ENCODE peak calls at places on chromosome 15, in seven cellular contexts. C, M, S, R, V, G and U are unnamed samples.
A peak's percentile ranks its signal among the peaks of the same experiment; 100 is the strongest.

GRCh38 chr15:36643551-36643950 is 64.1 kb downstream of the CDIN1 start:
- DNase-seq in C (peak; percentile 53), M (peak; percentile 5), S (peak; percentile 12), R (no peak), V (no peak), G (no peak), U (peak; percentile 68)

GRCh38 chr15:99059010-99059981 is 45.6 kb upstream of the SYNM start:
- DNase-seq in C (peak; percentile 61), M (peak; percentile 84), S (peak; percentile 93), R (peak; percentile 85), V (peak; percentile 85), G (peak; percentile 67), U (peak; percentile 52)

GRCh38 chr15:40843885-40844542 is at the start of gene SPINT1:
- DNase-seq in C (no peak), M (no peak), S (peak; percentile 74), R (no peak), V (no peak), G (peak; percentile 75), U (no peak)

GRCh38 chr15:74817370-74817737 is 4.7 kb downstream of the LMAN1L start:
- DNase-seq in C (peak; percentile 5), M (no peak), S (peak; percentile 33), R (peak; percentile 47), V (peak; percentile 85), G (no peak), U (no peak)

GRCh38 chr15:43527016-43527801 is 9.8 kb downstream of the MAP1A start:
- DNase-seq in C (no peak), M (no peak), S (no peak), R (no peak), V (no peak), G (no peak), U (no peak)

GRCh38 chr15:77579498-77580188 is 53.1 kb downstream of the LINGO1 start:
- DNase-seq in C (no peak), M (no peak), S (no peak), R (no peak), V (no peak), G (no peak), U (no peak)

GRCh38 chr15:37007301-37007700 is 93.0 kb downstream of the MEIS2 start:
- DNase-seq in C (no peak), M (no peak), S (no peak), R (no peak), V (no peak), G (no peak), U (no peak)

GRCh38 chr15:100124936-100125626 is 216.7 kb downstream of the ADAMTS17 start:
- DNase-seq in C (no peak), M (no peak), S (no peak), R (no peak), V (no peak), G (no peak), U (no peak)

GRCh38 chr15:88872706-88873105 is 22.6 kb downstream of the HAPLN3 start:
- DNase-seq in C (no peak), M (no peak), S (no peak), R (no peak), V (no peak), G (no peak), U (no peak)

GRCh38 chr15:51076898-51077564 is 17.7 kb downstream of the TNFAIP8L3 start:
- DNase-seq in C (peak; percentile 30), M (no peak), S (no peak), R (peak; percentile 31), V (peak; percentile 62), G (peak; percentile 34), U (peak; percentile 75)

GRCh38 chr15:41483115-41483514 is 10.6 kb upstream of the ITPKA start:
- DNase-seq in C (no peak), M (no peak), S (no peak), R (no peak), V (no peak), G (no peak), U (no peak)

GRCh38 chr15:60548101-60548500 is 69.2 kb upstream of the ICE2 start:
- DNase-seq in C (no peak), M (no peak), S (no peak), R (no peak), V (no peak), G (no peak), U (no peak)

GRCh38 chr15:98729446-98730042 is 81.2 kb downstream of the IGF1R start:
- DNase-seq in C (no peak), M (no peak), S (peak; percentile 37), R (peak; percentile 71), V (peak; percentile 78), G (no peak), U (no peak)

GRCh38 chr15:100383302-100384107 is 41.7 kb upstream of the ADAMTS17 start:
- DNase-seq in C (peak; percentile 9), M (peak; percentile 39), S (peak; percentile 45), R (no peak), V (no peak), G (no peak), U (no peak)

GRCh38 chr15:29693225-29693624 is 129.0 kb downstream of the TJP1 start:
- DNase-seq in C (no peak), M (no peak), S (no peak), R (no peak), V (no peak), G (no peak), U (no peak)

GRCh38 chr15:25909325-25909724 is 46.2 kb upstream of the ATP10A start:
- DNase-seq in C (no peak), M (no peak), S (no peak), R (no peak), V (no peak), G (no peak), U (no peak)

GRCh38 chr15:42064271-42064670 is 30.1 kb downstream of the PLA2G4D start:
- DNase-seq in C (no peak), M (no peak), S (no peak), R (no peak), V (no peak), G (no peak), U (no peak)

GRCh38 chr15:93159892-93160398 is 70.9 kb upstream of the RGMA start:
- DNase-seq in C (no peak), M (no peak), S (no peak), R (no peak), V (no peak), G (no peak), U (no peak)

DNA sequence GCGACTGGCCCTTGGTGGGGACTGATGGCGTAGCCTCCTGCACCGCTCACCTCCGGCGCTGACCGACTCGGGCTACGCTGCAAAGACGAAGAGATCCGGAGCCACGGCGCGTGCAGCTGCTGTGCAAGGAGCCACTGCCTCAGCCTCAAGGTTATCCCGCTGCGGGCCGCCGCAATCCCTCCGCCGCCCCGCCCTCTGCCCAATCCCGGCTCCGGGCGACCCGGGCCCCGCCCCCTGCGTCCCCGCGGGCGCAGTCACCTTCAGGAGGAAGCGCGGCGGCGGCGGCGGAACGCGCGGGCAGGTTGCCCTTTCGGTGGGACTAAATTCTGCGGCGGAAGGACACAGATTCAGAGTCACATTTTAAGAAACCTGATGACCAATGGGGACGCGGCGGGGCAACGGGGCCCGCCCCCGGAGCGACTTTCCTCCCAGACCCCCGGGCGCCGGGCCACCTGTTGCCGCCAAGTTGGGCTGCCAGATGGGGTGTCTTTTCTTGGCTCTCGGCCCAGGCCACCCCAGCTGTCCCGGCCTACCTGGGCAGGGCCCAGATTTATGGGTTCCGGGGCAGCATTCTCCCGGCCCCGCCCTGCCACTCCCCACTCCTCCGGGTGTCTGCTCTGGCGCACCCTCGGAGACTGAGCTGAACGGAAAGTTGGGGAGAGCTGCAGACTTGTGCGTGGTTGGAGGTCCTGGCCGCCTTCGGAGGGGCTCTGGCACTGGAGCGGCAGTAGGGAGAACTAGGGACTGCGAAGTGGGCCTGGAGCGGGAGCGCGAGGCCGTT is at the start of gene PKM:
- DNase-seq in C (peak; percentile 95), M (peak; percentile 93), S (peak; percentile 99), R (peak; percentile 97), V (peak; percentile 98), G (peak; percentile 98), U (peak; percentile 90)
- TF ChIP-seq CTCF in C (no peak), M (no peak), S (no peak), R (no peak), V (no peak), G (no peak), U (no peak)

GRCh38 chr15:59250249-59250648 is 43.6 kb downstream of the LDHAL6B start:
- DNase-seq in C (no peak), M (no peak), S (no peak), R (no peak), V (no peak), G (no peak), U (no peak)

GRCh38 chr15:59251001-59251845 is 44.6 kb downstream of the LDHAL6B start:
- DNase-seq in C (no peak), M (no peak), S (no peak), R (no peak), V (no peak), G (no peak), U (no peak)

GRCh38 chr15:59255647-59256380 is 49.2 kb downstream of the LDHAL6B start:
- DNase-seq in C (peak; percentile 22), M (peak; percentile 95), S (no peak), R (no peak), V (no peak), G (no peak), U (no peak)

GRCh38 chr15:59249816-59250215 is 43.2 kb downstream of the LDHAL6B start:
- DNase-seq in C (no peak), M (no peak), S (no peak), R (no peak), V (no peak), G (no peak), U (no peak)

DNA sequence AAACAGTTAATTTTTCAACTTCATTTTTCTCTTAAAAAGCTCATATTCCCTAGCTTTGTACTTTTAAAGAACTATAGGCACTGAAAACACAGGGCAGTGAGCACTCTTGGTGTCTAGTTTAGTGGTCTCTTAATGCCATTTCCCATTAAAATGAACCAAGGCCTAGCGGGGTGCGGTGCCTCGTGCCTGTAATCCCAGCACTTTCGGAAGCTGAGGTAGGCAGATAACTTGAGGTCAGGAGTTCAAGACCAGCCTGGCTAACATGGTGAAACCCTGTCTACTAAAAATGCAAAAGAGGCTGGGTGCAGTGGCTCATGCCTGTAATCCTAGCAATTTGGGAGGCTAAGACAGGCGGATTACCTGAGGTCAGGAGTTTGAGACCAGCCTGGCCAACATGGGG is 45.5 kb downstream of the LDHAL6B start:
- DNase-seq in C (no peak), M (no peak), S (no peak), R (no peak), V (no peak), G (no peak), U (no peak)
- H3K4me3 ChIP-seq in C (no peak overlapping the region), M (no peak overlapping the region), S (no peak overlapping the region), R (no peak overlapping the region), V (no peak overlapping the region), G (no peak overlapping the region), U (no peak overlapping the region)

DNA sequence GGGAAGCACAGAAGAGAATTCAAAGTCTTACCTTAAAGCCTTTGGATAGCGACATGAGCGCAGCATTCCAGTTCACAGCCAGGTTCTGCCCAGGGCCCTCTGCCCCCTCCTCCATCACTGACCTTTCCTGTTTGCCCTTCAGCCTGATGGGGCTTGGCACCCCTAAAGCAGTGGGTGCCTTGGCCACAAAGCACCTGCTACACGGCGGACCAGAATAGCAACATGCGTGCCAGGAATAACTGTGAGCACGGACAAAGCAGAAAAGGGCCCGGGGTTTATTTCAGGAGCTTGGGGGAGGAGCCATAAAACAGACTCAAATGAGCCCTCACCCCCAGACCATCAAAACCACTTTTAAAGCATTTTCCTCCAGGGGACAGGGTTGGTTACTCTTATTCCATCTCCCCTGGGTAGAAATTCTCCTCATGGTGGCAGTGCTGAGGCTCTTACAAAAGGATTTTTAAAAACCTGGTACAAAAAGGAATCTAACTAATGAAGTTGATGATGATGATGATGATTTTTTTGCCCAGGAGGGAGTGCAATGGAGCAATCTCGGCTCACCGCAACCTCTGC is 135.4 kb downstream of the KLF13 start:
- DNase-seq in C (no peak), M (no peak), S (no peak), R (no peak), V (no peak), G (peak; percentile 15), U (no peak)
- TF ChIP-seq CTCF in C (peak; percentile 44), M (no peak), S (peak; percentile 6), R (no peak), V (peak; percentile 21), G (no peak), U (peak; percentile 30)

GRCh38 chr15:76575177-76576078 is 238.9 kb downstream of the ISL2 start:
- DNase-seq in C (no peak), M (no peak), S (no peak), R (no peak), V (no peak), G (no peak), U (no peak)
- H3K4me3 ChIP-seq in C (no peak overlapping the region), M (no peak overlapping the region), S (no peak overlapping the region), R (no peak overlapping the region), V (no peak overlapping the region), G (no peak overlapping the region), U (no peak overlapping the region)